ENCODE peak calls at places on chromosome 12, in five cellular contexts. N, E, S, C and O are unnamed samples.

GRCh38 chr12:58919271-58920101 is 818 bp downstream of the LRIG3 start:
- DNase-seq in N (peak), E (peak), S (no peak), C (no peak), O (no peak)

GRCh38 chr12:85358715-85359114 is 78.7 kb downstream of the ALX1 start:
- DNase-seq in N (no peak), E (no peak), S (no peak), C (no peak), O (no peak)

GRCh38 chr12:23686095-23686494 is 263.4 kb downstream of the SOX5 start:
- DNase-seq in N (no peak), E (no peak), S (no peak), C (no peak), O (no peak)

GRCh38 chr12:712172-712863 is 40.1 kb upstream of the WNK1 start:
- DNase-seq in N (no peak), E (peak), S (no peak), C (no peak), O (peak)

GRCh38 chr12:68178184-68178583 is 18.6 kb upstream of the IFNG start:
- DNase-seq in N (no peak), E (no peak), S (no peak), C (no peak), O (no peak)

GRCh38 chr12:78797201-78797931 is 67.2 kb upstream of the SYT1 start:
- DNase-seq in N (no peak), E (peak), S (no peak), C (no peak), O (no peak)

GRCh38 chr12:123388948-123389559 is 5.1 kb downstream of the KMT5A start:
- DNase-seq in N (peak), E (no peak), S (no peak), C (no peak), O (no peak)

GRCh38 chr12:26373606-26374495 is 178.5 kb downstream of the SSPN start:
- DNase-seq in N (no peak), E (peak), S (peak), C (no peak), O (no peak)

GRCh38 chr12:108482717-108483212 is 32.3 kb upstream of the FICD start:
- DNase-seq in N (no peak), E (peak), S (no peak), C (no peak), O (no peak)